ENCODE peak calls at places on chromosome 13, in six cellular contexts. L, B, T, X, Z and C are unnamed samples.

GRCh38 chr13:104816716-104817115 is 1718.7 kb downstream of the EFNB2 start:
- DNase-seq in L (no peak), B (no peak), X (no peak), T (no peak), Z (no peak), C (no peak)

GRCh38 chr13:105642511-105642958 is 892.9 kb downstream of the EFNB2 start:
- DNase-seq in T (peak; percentile 47), Z (no peak), L (no peak), B (no peak), X (no peak), C (peak; percentile 7)

GRCh38 chr13:75417647-75418046 is 64.3 kb downstream of the TBC1D4 start:
- DNase-seq in T (no peak), Z (peak; percentile 41), X (no peak), B (no peak), L (no peak), C (no peak)

GRCh38 chr13:31213681-31214289 is 14.0 kb downstream of the B3GLCT start:
- DNase-seq in T (no peak), X (no peak), Z (no peak), L (no peak), B (no peak), C (peak; percentile 20)

GRCh38 chr13:46571189-46571901 is 18.4 kb downstream of the LRCH1 start:
- DNase-seq in T (peak; percentile 71), L (no peak), Z (peak; percentile 23), B (no peak), X (no peak), C (peak; percentile 76)

GRCh38 chr13:97058417-97058816 is 64.1 kb upstream of the OXGR1 start:
- DNase-seq in T (no peak), X (no peak), Z (no peak), B (no peak), L (no peak), C (no peak)

GRCh38 chr13:101065314-101065713 is 351.0 kb downstream of the NALCN start:
- DNase-seq in Z (no peak), X (no peak), B (no peak), L (no peak), T (no peak), C (no peak)

GRCh38 chr13:25330541-25330940 is 29.1 kb downstream of the NUP58 start:
- DNase-seq in B (no peak), T (peak; percentile 39), Z (no peak), L (no peak), X (no peak), C (peak; percentile 28)

GRCh38 chr13:103694033-103694432 is 627.8 kb upstream of the SLC10A2 start:
- DNase-seq in B (no peak), T (no peak), L (peak; percentile 31), X (peak; percentile 2), Z (no peak), C (no peak)

GRCh38 chr13:113584205-113584869 is at the start of gene TFDP1:
- DNase-seq in T (peak; percentile 80), B (peak; percentile 84), L (peak; percentile 77), Z (peak; percentile 47), X (peak; percentile 62), C (peak; percentile 79)
- H3K4ac ChIP-seq in T (peak within 1 kb of the TSS; percentile 46), B (no peak within 1 kb of the TSS), L (no peak within 1 kb of the TSS), Z (peak within 1 kb of the TSS; percentile 51), X (peak within 1 kb of the TSS; percentile 92), C (peak within 1 kb of the TSS; percentile 35)

DNA sequence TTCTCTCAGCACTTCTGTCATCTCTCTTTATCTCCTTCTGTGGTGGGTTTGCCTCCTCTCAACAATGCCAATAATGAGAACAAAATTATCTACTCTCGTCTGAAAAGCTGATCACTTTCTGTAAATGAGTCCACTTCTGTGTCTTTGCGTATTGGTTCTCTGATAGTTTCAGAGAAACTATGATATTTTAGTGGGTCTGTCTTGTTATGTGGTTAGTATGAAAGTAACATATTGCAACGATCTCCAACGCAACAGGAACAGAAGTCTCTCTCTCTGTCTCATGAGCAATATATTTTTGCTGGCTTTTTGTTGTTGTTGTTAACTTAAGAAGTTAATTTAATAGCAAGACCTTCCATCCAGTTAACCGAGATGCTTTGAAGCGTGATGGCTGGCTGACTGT is 47.8 kb upstream of the SLITRK6 start:
- DNase-seq in L (no peak), X (no peak), Z (no peak), B (no peak), T (no peak), C (no peak)
- H3K14ac ChIP-seq in L (no peak overlapping the region), X (no peak overlapping the region), Z (no peak overlapping the region), B (no peak overlapping the region), T (no peak overlapping the region), C (no peak overlapping the region)

DNA sequence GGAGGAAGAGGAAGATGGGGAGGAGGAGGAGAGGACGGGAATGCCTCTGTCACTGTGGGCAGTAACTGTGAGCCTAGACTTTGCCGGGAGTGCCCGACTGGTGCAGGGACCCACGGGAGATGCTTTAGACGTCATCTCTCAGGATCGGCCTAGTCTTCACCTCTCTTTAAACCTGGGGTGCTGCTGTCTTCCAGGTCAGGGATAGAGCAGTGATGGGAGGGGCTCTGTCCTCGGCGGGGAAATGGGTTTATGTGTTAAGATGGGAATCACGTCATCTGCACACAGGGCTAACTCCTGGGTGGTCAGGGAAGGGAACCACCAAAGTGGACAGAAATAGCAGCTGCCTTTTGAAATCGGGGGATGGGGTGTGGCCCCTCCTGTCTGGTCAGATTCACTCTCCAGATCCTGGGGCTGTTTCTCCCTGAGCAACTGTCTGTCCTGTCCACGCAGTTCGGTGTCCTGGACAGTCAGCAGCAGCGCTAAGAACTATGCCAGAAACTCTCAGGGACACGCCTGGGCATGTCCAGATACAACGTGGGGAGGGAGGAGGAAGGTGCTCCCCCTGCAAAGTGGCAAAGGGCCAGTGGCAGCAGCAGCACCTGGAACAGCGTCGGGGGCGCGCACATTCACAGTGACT is 26.8 kb downstream of the GAS6 start:
- DNase-seq in B (no peak), T (peak; percentile 95), L (no peak), X (no peak), Z (no peak), C (peak; percentile 85)
- H3K4ac ChIP-seq in B (peak overlapping the region; percentile 100), T (peak overlapping the region; percentile 100), L (peak overlapping the region; percentile 12), X (peak overlapping the region; percentile 79), Z (peak overlapping the region; percentile 86), C (peak overlapping the region; percentile 99)

GRCh38 chr13:113668491-113668971 is 1.5 kb downstream of the GRK1 start:
- DNase-seq in L (no peak), Z (no peak), T (no peak), B (no peak), X (no peak), C (no peak)
- H3K14ac ChIP-seq in L (no peak overlapping the region), Z (no peak overlapping the region), T (no peak overlapping the region), B (peak overlapping the region; percentile 42), X (no peak overlapping the region), C (no peak overlapping the region)

GRCh38 chr13:48038763-48039162 is 1.2 kb downstream of the NUDT15 start:
- DNase-seq in T (peak; percentile 8), X (no peak), Z (no peak), L (no peak), B (no peak), C (no peak)

GRCh38 chr13:48042889-48043288 is 5.4 kb downstream of the NUDT15 start:
- DNase-seq in X (no peak), L (no peak), Z (no peak), T (no peak), B (no peak), C (no peak)

GRCh38 chr13:48040059-48040458 is 2.5 kb downstream of the NUDT15 start:
- DNase-seq in X (no peak), T (no peak), L (no peak), B (no peak), Z (no peak), C (no peak)

DNA sequence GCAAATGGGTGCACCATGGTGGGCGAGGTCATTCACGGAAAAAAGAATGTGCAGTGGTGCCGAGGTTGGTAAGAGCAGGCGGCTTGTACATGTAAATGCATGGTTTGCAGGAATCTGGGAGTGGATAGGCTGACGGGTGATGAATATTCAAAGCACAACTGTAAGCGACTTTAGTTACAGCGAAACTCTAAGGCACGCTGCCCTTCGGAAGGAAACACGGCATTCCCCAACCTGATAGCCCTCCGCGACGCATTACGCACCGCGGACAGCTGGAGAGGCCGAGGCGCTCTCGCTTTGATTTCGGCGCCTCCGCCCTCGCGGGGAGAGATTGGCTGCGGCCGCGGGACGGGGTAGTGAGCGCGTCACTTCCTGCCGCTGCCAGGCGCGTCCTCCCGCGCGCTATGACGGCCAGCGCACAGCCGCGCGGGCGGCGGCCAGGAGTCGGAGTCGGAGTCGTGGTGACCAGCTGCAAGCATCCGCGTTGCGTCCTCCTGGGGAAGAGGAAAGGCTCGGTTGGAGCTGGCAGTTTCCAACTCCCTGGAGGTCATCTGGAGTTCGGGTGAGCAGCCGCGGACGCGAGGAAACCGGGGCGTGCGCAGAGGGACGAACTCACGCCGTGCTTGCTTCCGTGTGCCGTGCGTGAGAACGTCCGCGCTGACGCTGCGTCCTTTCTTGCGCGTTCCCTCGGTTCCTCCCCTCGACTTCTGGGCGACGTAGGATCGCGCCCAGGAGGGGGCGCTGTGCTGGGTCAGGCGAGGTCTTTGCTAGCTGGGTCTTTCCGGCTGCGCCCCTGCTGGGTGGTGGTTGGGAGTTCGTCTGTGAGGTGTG is at the start of gene NUDT15:
- DNase-seq in X (peak; percentile 93), L (peak; percentile 96), Z (peak; percentile 98), B (peak; percentile 91), T (peak; percentile 97), C (peak; percentile 96)
- H3K4ac ChIP-seq in X (peak within 1 kb of the TSS; percentile 92), L (no peak within 1 kb of the TSS), Z (peak within 1 kb of the TSS; percentile 33), B (no peak within 1 kb of the TSS), T (peak within 1 kb of the TSS; percentile 71), C (peak within 1 kb of the TSS; percentile 96)

DNA sequence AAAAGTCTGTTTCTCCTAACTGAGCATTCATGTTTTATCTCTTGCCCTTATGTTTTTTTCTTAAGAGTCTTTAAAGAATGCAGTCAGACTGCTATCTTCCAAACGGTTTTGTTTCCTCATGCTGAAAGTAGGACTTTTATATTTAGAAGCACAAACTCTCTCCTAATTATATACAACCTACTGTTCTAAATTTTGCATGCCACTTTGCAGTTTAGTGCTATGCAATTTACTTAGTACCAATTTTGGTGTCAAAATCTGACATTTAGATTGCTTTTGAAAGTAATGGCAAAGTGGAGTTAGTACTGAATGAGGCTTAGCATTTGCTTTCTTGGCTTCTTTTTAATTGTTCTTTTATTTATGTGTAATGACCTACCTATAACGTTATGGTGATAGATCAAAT is 55.2 kb upstream of the PCDH20 start:
- DNase-seq in X (no peak), Z (no peak), L (no peak), T (no peak), B (no peak), C (no peak)
- H3K14ac ChIP-seq in X (no peak overlapping the region), Z (no peak overlapping the region), L (no peak overlapping the region), T (no peak overlapping the region), B (no peak overlapping the region), C (no peak overlapping the region)